ENCODE peak calls at places on chromosomes 4 and X, in ten cellular contexts. One of them, this sample, is unnamed.

GRCh38 chrX:41737065-41737464 is 13.1 kb downstream of the GPR82 start:
- DNase-seq in activated B cell treated with CpG ODN at 0.5 μM for 24 hours: no peak
- DNase-seq in fibroblast of mammary gland: no peak
- DNase-seq in brain microvascular endothelial cell: no peak
- DNase-seq in fibroblast of pulmonary artery: no peak
- DNase-seq in CD8-positive, alpha-beta T cell: peak
- DNase-seq in LNCaP clone FGC: no peak
- DNase-seq in lower leg skin: no peak
- DNase-seq in upper lobe of right lung: no peak
- DNase-seq in WTC11: no peak
- DNase-seq in this sample: no peak

GRCh38 chrX:39499996-39500395 is 597.8 kb downstream of the BCOR start:
- DNase-seq in activated B cell treated with CpG ODN at 0.5 μM for 24 hours: no peak
- DNase-seq in fibroblast of mammary gland: peak
- DNase-seq in brain microvascular endothelial cell: no peak
- DNase-seq in fibroblast of pulmonary artery: no peak
- DNase-seq in CD8-positive, alpha-beta T cell: no peak
- DNase-seq in LNCaP clone FGC: no peak
- DNase-seq in lower leg skin: no peak
- DNase-seq in upper lobe of right lung: no peak
- DNase-seq in WTC11: no peak
- DNase-seq in this sample: no peak

GRCh38 chr4:118352843-118353373 is at the start of gene PRSS12:
- DNase-seq in activated B cell treated with CpG ODN at 0.5 μM for 24 hours: peak
- DNase-seq in fibroblast of mammary gland: peak
- DNase-seq in brain microvascular endothelial cell: peak
- DNase-seq in fibroblast of pulmonary artery: peak
- DNase-seq in CD8-positive, alpha-beta T cell: peak
- DNase-seq in LNCaP clone FGC: no peak
- DNase-seq in lower leg skin: peak
- DNase-seq in upper lobe of right lung: peak
- DNase-seq in WTC11: peak
- DNase-seq in this sample: peak

GRCh38 chr4:89838005-89838404 is 1.0 kb upstream of the SNCA start:
- DNase-seq in activated B cell treated with CpG ODN at 0.5 μM for 24 hours: no peak
- DNase-seq in fibroblast of mammary gland: no peak
- DNase-seq in brain microvascular endothelial cell: no peak
- DNase-seq in fibroblast of pulmonary artery: peak
- DNase-seq in CD8-positive, alpha-beta T cell: no peak
- DNase-seq in LNCaP clone FGC: no peak
- DNase-seq in lower leg skin: no peak
- DNase-seq in upper lobe of right lung: no peak
- DNase-seq in WTC11: no peak
- DNase-seq in this sample: no peak

GRCh38 chrX:9433596-9433995 is 31.3 kb upstream of the TBL1X start:
- DNase-seq in activated B cell treated with CpG ODN at 0.5 μM for 24 hours: no peak
- DNase-seq in fibroblast of mammary gland: no peak
- DNase-seq in brain microvascular endothelial cell: no peak
- DNase-seq in fibroblast of pulmonary artery: no peak
- DNase-seq in CD8-positive, alpha-beta T cell: no peak
- DNase-seq in LNCaP clone FGC: no peak
- DNase-seq in lower leg skin: no peak
- DNase-seq in upper lobe of right lung: no peak
- DNase-seq in WTC11: no peak
- DNase-seq in this sample: no peak

GRCh38 chrX:130015181-130015580 is 32.7 kb downstream of the BCORL1 start:
- DNase-seq in activated B cell treated with CpG ODN at 0.5 μM for 24 hours: no peak
- DNase-seq in fibroblast of mammary gland: no peak
- DNase-seq in brain microvascular endothelial cell: no peak
- DNase-seq in fibroblast of pulmonary artery: no peak
- DNase-seq in CD8-positive, alpha-beta T cell: no peak
- DNase-seq in LNCaP clone FGC: no peak
- DNase-seq in lower leg skin: no peak
- DNase-seq in upper lobe of right lung: no peak
- DNase-seq in WTC11: no peak
- DNase-seq in this sample: no peak

GRCh38 chrX:154321152-154321551 is 25.6 kb downstream of the TKTL1 start:
- DNase-seq in activated B cell treated with CpG ODN at 0.5 μM for 24 hours: no peak
- DNase-seq in fibroblast of mammary gland: no peak
- DNase-seq in brain microvascular endothelial cell: no peak
- DNase-seq in fibroblast of pulmonary artery: no peak
- DNase-seq in CD8-positive, alpha-beta T cell: no peak
- DNase-seq in LNCaP clone FGC: no peak
- DNase-seq in lower leg skin: no peak
- DNase-seq in upper lobe of right lung: no peak
- DNase-seq in WTC11: no peak
- DNase-seq in this sample: no peak

GRCh38 chr4:168076989-168077725 is 15.2 kb upstream of the ANXA10 start:
- DNase-seq in activated B cell treated with CpG ODN at 0.5 μM for 24 hours: no peak
- DNase-seq in fibroblast of mammary gland: peak
- DNase-seq in brain microvascular endothelial cell: peak
- DNase-seq in fibroblast of pulmonary artery: peak
- DNase-seq in CD8-positive, alpha-beta T cell: peak
- DNase-seq in LNCaP clone FGC: peak
- DNase-seq in lower leg skin: peak
- DNase-seq in upper lobe of right lung: no peak
- DNase-seq in WTC11: peak
- DNase-seq in this sample: peak

GRCh38 chrX:55488268-55488558 is 1.4 kb downstream of the USP51 start:
- DNase-seq in activated B cell treated with CpG ODN at 0.5 μM for 24 hours: no peak
- DNase-seq in fibroblast of mammary gland: no peak
- DNase-seq in brain microvascular endothelial cell: no peak
- DNase-seq in fibroblast of pulmonary artery: no peak
- DNase-seq in CD8-positive, alpha-beta T cell: no peak
- DNase-seq in LNCaP clone FGC: no peak
- DNase-seq in lower leg skin: no peak
- DNase-seq in upper lobe of right lung: no peak
- DNase-seq in WTC11: no peak
- DNase-seq in this sample: peak

GRCh38 chrX:55490121-55490520 is 473 bp upstream of the USP51 start:
- DNase-seq in activated B cell treated with CpG ODN at 0.5 μM for 24 hours: no peak
- DNase-seq in fibroblast of mammary gland: no peak
- DNase-seq in brain microvascular endothelial cell: no peak
- DNase-seq in fibroblast of pulmonary artery: no peak
- DNase-seq in CD8-positive, alpha-beta T cell: no peak
- DNase-seq in LNCaP clone FGC: no peak
- DNase-seq in lower leg skin: no peak
- DNase-seq in upper lobe of right lung: no peak
- DNase-seq in WTC11: no peak
- DNase-seq in this sample: no peak

GRCh38 chrX:55490974-55491373 is 1.3 kb upstream of the USP51 start:
- DNase-seq in activated B cell treated with CpG ODN at 0.5 μM for 24 hours: no peak
- DNase-seq in fibroblast of mammary gland: no peak
- DNase-seq in brain microvascular endothelial cell: no peak
- DNase-seq in fibroblast of pulmonary artery: no peak
- DNase-seq in CD8-positive, alpha-beta T cell: no peak
- DNase-seq in LNCaP clone FGC: no peak
- DNase-seq in lower leg skin: no peak
- DNase-seq in upper lobe of right lung: no peak
- DNase-seq in WTC11: no peak
- DNase-seq in this sample: no peak

GRCh38 chrX:55488559-55489314 is 911 bp downstream of the USP51 start:
- DNase-seq in activated B cell treated with CpG ODN at 0.5 μM for 24 hours: peak
- DNase-seq in fibroblast of mammary gland: peak
- DNase-seq in brain microvascular endothelial cell: peak
- DNase-seq in fibroblast of pulmonary artery: peak
- DNase-seq in CD8-positive, alpha-beta T cell: peak
- DNase-seq in LNCaP clone FGC: no peak
- DNase-seq in lower leg skin: peak
- DNase-seq in upper lobe of right lung: peak
- DNase-seq in WTC11: peak
- DNase-seq in this sample: peak

DNA sequence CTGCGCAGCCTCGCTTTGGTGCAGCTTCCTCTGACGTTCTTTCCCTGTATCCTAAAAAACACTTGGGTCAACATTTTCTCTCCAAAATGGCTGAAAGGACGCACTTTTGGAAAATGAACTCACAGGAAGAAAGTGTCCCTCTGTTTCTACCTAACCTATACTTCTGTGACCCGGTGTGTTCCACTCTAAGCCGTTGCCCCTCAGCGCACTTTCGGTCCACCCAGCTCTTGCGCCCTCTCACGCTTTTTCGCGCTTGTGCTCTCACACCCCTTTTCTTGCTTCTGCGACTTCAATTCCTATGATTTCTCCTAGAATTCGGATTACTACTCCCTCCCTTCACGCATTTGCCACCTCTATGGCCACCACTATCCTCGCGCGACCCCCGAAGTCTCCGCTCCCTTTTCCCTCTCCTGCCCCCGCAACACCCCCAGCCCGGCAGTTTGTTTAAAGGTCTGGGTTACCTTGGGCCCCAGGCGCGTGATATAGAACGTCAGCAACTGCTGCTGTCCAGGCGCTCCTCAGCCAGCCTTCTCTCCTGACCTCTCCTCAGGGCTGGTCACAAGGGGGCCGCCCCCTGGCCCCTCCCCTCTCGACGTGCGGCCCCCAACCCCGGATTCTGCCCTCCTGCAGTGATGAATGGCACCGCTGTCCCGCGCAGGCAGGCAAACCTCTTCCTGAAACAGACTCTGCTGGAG is at the start of gene USP51:
- DNase-seq in activated B cell treated with CpG ODN at 0.5 μM for 24 hours: peak
- DNase-seq in fibroblast of mammary gland: peak
- DNase-seq in brain microvascular endothelial cell: peak
- DNase-seq in fibroblast of pulmonary artery: peak
- DNase-seq in CD8-positive, alpha-beta T cell: peak
- DNase-seq in LNCaP clone FGC: no peak
- DNase-seq in lower leg skin: peak
- DNase-seq in upper lobe of right lung: peak
- DNase-seq in WTC11: peak
- DNase-seq in this sample: peak
- TF ChIP-seq CTCF in activated B cell treated with CpG ODN at 0.5 μM for 24 hours: no peak
- TF ChIP-seq CTCF in fibroblast of mammary gland: peak
- TF ChIP-seq CTCF in brain microvascular endothelial cell: no peak
- TF ChIP-seq CTCF in fibroblast of pulmonary artery: no peak
- TF ChIP-seq CTCF in CD8-positive, alpha-beta T cell: no peak
- TF ChIP-seq CTCF in LNCaP clone FGC: no peak
- TF ChIP-seq CTCF in lower leg skin: no peak
- TF ChIP-seq CTCF in upper lobe of right lung: no peak
- TF ChIP-seq CTCF in WTC11: no peak
- TF ChIP-seq CTCF in this sample: no peak

DNA sequence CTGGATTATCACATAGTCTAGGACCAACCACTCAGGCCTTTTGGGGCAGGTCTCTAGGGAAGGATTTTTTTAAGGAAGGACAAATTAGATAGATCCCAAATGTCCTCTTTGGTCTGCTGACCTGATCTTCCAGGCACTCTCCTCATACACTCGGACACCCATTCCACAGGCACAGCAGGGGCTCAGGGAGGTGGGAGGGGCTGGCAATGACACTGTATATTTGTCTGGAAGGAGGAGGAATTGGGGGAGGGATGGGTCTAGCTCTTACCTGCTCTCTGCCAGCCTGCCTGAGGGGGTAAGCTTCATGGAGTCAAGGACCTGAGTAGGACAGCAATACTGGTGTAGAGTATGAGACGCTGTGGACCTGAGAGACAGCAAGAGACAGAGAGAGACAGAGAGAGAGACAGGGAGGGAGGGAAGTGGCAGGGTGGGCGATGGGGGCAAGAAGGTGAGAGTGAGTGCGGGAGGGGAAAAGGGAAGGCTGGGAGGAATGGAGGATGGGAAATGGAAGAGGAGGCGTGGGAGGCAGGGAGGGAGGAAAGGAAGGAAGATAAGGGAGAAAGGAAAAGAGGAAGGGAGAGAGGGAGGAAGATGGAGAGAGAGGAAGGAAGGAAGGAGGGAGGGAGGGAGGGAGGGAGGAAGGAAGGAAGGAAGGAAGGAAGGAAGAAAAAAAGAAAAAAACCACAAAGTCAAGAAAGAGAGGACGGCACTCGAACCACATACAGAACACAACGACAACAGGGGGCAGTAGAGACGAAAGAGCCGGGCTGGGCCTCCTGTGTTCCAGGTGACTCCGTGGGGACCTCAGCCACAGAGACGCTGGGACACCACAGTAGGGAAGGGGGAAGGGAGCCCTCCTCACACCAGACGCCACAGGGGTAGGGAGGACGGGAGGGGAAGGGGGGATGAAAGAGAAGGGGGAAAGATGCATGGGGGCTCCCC is 1.8 kb downstream of the IQSEC2 start:
- DNase-seq in activated B cell treated with CpG ODN at 0.5 μM for 24 hours: no peak
- DNase-seq in fibroblast of mammary gland: no peak
- DNase-seq in brain microvascular endothelial cell: no peak
- DNase-seq in fibroblast of pulmonary artery: no peak
- DNase-seq in CD8-positive, alpha-beta T cell: no peak
- DNase-seq in LNCaP clone FGC: no peak
- DNase-seq in lower leg skin: no peak
- DNase-seq in upper lobe of right lung: no peak
- DNase-seq in WTC11: no peak
- DNase-seq in this sample: no peak
- TF ChIP-seq CTCF in activated B cell treated with CpG ODN at 0.5 μM for 24 hours: no peak
- TF ChIP-seq CTCF in fibroblast of mammary gland: no peak
- TF ChIP-seq CTCF in brain microvascular endothelial cell: peak
- TF ChIP-seq CTCF in fibroblast of pulmonary artery: peak
- TF ChIP-seq CTCF in CD8-positive, alpha-beta T cell: no peak
- TF ChIP-seq CTCF in LNCaP clone FGC: no peak
- TF ChIP-seq CTCF in lower leg skin: no peak
- TF ChIP-seq CTCF in upper lobe of right lung: no peak
- TF ChIP-seq CTCF in WTC11: no peak
- TF ChIP-seq CTCF in this sample: no peak

DNA sequence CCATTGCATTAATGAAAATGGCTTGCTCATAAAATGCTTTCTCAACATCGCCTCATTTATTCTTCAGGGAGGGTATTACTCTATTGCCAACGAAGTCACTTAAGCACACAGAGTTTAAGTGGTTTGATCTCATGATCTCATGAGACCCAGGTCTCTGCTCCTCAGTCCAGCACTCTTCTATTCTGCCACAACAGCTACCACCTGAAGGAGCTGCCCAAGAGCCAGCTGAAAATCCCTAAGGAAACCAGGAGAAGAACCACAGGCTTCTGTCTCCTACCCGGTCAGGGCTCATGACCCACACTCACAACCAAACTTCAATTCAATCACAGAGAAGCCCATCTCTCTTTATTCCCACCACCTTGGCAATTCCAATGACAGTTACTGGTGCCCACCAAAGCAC is 85.5 kb upstream of the GPM6B start:
- DNase-seq in activated B cell treated with CpG ODN at 0.5 μM for 24 hours: no peak
- DNase-seq in fibroblast of mammary gland: peak
- DNase-seq in brain microvascular endothelial cell: no peak
- DNase-seq in fibroblast of pulmonary artery: no peak
- DNase-seq in CD8-positive, alpha-beta T cell: no peak
- DNase-seq in LNCaP clone FGC: no peak
- DNase-seq in lower leg skin: no peak
- DNase-seq in upper lobe of right lung: no peak
- DNase-seq in WTC11: no peak
- DNase-seq in this sample: no peak
- TF ChIP-seq CTCF in activated B cell treated with CpG ODN at 0.5 μM for 24 hours: no peak
- TF ChIP-seq CTCF in fibroblast of mammary gland: no peak
- TF ChIP-seq CTCF in brain microvascular endothelial cell: no peak
- TF ChIP-seq CTCF in fibroblast of pulmonary artery: no peak
- TF ChIP-seq CTCF in CD8-positive, alpha-beta T cell: no peak
- TF ChIP-seq CTCF in LNCaP clone FGC: no peak
- TF ChIP-seq CTCF in lower leg skin: no peak
- TF ChIP-seq CTCF in upper lobe of right lung: no peak
- TF ChIP-seq CTCF in WTC11: no peak
- TF ChIP-seq CTCF in this sample: no peak

GRCh38 chr4:186030795-186031194 is 38.2 kb upstream of the TLR3 start:
- DNase-seq in activated B cell treated with CpG ODN at 0.5 μM for 24 hours: no peak
- DNase-seq in fibroblast of mammary gland: no peak
- DNase-seq in brain microvascular endothelial cell: no peak
- DNase-seq in fibroblast of pulmonary artery: no peak
- DNase-seq in CD8-positive, alpha-beta T cell: no peak
- DNase-seq in LNCaP clone FGC: no peak
- DNase-seq in lower leg skin: no peak
- DNase-seq in upper lobe of right lung: no peak
- DNase-seq in WTC11: no peak
- DNase-seq in this sample: no peak

GRCh38 chr4:186033027-186033426 is 35.9 kb upstream of the TLR3 start:
- DNase-seq in activated B cell treated with CpG ODN at 0.5 μM for 24 hours: no peak
- DNase-seq in fibroblast of mammary gland: no peak
- DNase-seq in brain microvascular endothelial cell: no peak
- DNase-seq in fibroblast of pulmonary artery: no peak
- DNase-seq in CD8-positive, alpha-beta T cell: no peak
- DNase-seq in LNCaP clone FGC: no peak
- DNase-seq in lower leg skin: no peak
- DNase-seq in upper lobe of right lung: no peak
- DNase-seq in WTC11: no peak
- DNase-seq in this sample: no peak

GRCh38 chr4:186027405-186027804 is 41.6 kb upstream of the TLR3 start:
- DNase-seq in activated B cell treated with CpG ODN at 0.5 μM for 24 hours: no peak
- DNase-seq in fibroblast of mammary gland: no peak
- DNase-seq in brain microvascular endothelial cell: no peak
- DNase-seq in fibroblast of pulmonary artery: no peak
- DNase-seq in CD8-positive, alpha-beta T cell: no peak
- DNase-seq in LNCaP clone FGC: no peak
- DNase-seq in lower leg skin: no peak
- DNase-seq in upper lobe of right lung: no peak
- DNase-seq in WTC11: no peak
- DNase-seq in this sample: no peak

GRCh38 chr4:186029731-186030421 is 39.1 kb upstream of the TLR3 start:
- DNase-seq in activated B cell treated with CpG ODN at 0.5 μM for 24 hours: no peak
- DNase-seq in fibroblast of mammary gland: peak
- DNase-seq in brain microvascular endothelial cell: peak
- DNase-seq in fibroblast of pulmonary artery: peak
- DNase-seq in CD8-positive, alpha-beta T cell: no peak
- DNase-seq in LNCaP clone FGC: no peak
- DNase-seq in lower leg skin: peak
- DNase-seq in upper lobe of right lung: peak
- DNase-seq in WTC11: peak
- DNase-seq in this sample: no peak

GRCh38 chr4:186032259-186032658 is 36.7 kb upstream of the TLR3 start:
- DNase-seq in activated B cell treated with CpG ODN at 0.5 μM for 24 hours: no peak
- DNase-seq in fibroblast of mammary gland: no peak
- DNase-seq in brain microvascular endothelial cell: no peak
- DNase-seq in fibroblast of pulmonary artery: no peak
- DNase-seq in CD8-positive, alpha-beta T cell: no peak
- DNase-seq in LNCaP clone FGC: no peak
- DNase-seq in lower leg skin: no peak
- DNase-seq in upper lobe of right lung: no peak
- DNase-seq in WTC11: no peak
- DNase-seq in this sample: no peak
- TF ChIP-seq CTCF in activated B cell treated with CpG ODN at 0.5 μM for 24 hours: no peak
- TF ChIP-seq CTCF in fibroblast of mammary gland: no peak
- TF ChIP-seq CTCF in brain microvascular endothelial cell: peak
- TF ChIP-seq CTCF in fibroblast of pulmonary artery: peak
- TF ChIP-seq CTCF in CD8-positive, alpha-beta T cell: no peak
- TF ChIP-seq CTCF in LNCaP clone FGC: peak
- TF ChIP-seq CTCF in lower leg skin: no peak
- TF ChIP-seq CTCF in upper lobe of right lung: peak
- TF ChIP-seq CTCF in WTC11: no peak
- TF ChIP-seq CTCF in this sample: no peak

This sample was measured in GM20000.